ENCODE peak calls at places on chromosome 7, in five cellular contexts. One of them, this sample, is unnamed. For H3K27me3, the result is how much of the 10 kb centered on the place peaks cover.

GRCh38 chr7:42869131-42870020 is 42.5 kb downstream of the C7orf25 start:
- DNase-seq in body of pancreas: no peak
- DNase-seq in suprapubic skin: no peak
- DNase-seq in Peyer's patch: no peak
- DNase-seq in HL-60: no peak
- DNase-seq in this sample: no peak

GRCh38 chr7:112112822-112113255 is 93.4 kb downstream of the DOCK4 start:
- DNase-seq in body of pancreas: peak
- DNase-seq in HL-60: peak
- DNase-seq in Peyer's patch: no peak
- DNase-seq in suprapubic skin: no peak
- DNase-seq in this sample: no peak

GRCh38 chr7:79608005-79608404 is 154.5 kb upstream of the MAGI2 start:
- DNase-seq in Peyer's patch: peak
- DNase-seq in HL-60: no peak
- DNase-seq in body of pancreas: no peak
- DNase-seq in suprapubic skin: no peak
- DNase-seq in this sample: no peak

GRCh38 chr7:141349804-141350203 is 201.4 kb upstream of the AGK start:
- DNase-seq in HL-60: no peak
- DNase-seq in body of pancreas: no peak
- DNase-seq in Peyer's patch: no peak
- DNase-seq in suprapubic skin: no peak
- DNase-seq in this sample: no peak

GRCh38 chr7:30556854-30557644 is 37.6 kb upstream of the GARS1 start:
- DNase-seq in suprapubic skin: no peak
- DNase-seq in body of pancreas: peak
- DNase-seq in HL-60: no peak
- DNase-seq in Peyer's patch: no peak
- DNase-seq in this sample: no peak

GRCh38 chr7:68267486-68267885 is 1270.9 kb downstream of the TYW1 start:
- DNase-seq in HL-60: no peak
- DNase-seq in Peyer's patch: no peak
- DNase-seq in suprapubic skin: no peak
- DNase-seq in body of pancreas: no peak
- DNase-seq in this sample: no peak

GRCh38 chr7:30770936-30771858 is at the start of gene MINDY4:
- DNase-seq in body of pancreas: peak
- DNase-seq in HL-60: peak
- DNase-seq in Peyer's patch: peak
- DNase-seq in suprapubic skin: peak
- DNase-seq in this sample: peak

GRCh38 chr7:91239171-91239604 is 25.0 kb upstream of the FZD1 start:
- DNase-seq in HL-60: peak
- DNase-seq in body of pancreas: peak
- DNase-seq in Peyer's patch: no peak
- DNase-seq in suprapubic skin: no peak
- DNase-seq in this sample: no peak

GRCh38 chr7:40570218-40570617 is 435.4 kb downstream of the SUGCT start:
- DNase-seq in HL-60: no peak
- DNase-seq in body of pancreas: no peak
- DNase-seq in Peyer's patch: no peak
- DNase-seq in suprapubic skin: no peak
- DNase-seq in this sample: no peak

GRCh38 chr7:99034932-99035722 is 108.8 kb downstream of the SMURF1 start:
- DNase-seq in Peyer's patch: peak
- DNase-seq in body of pancreas: no peak
- DNase-seq in suprapubic skin: peak
- DNase-seq in HL-60: no peak
- DNase-seq in this sample: no peak

GRCh38 chr7:13117103-13117502 is 429.7 kb downstream of the ARL4A start:
- DNase-seq in HL-60: no peak
- DNase-seq in Peyer's patch: no peak
- DNase-seq in suprapubic skin: no peak
- DNase-seq in body of pancreas: no peak
- DNase-seq in this sample: no peak

GRCh38 chr7:21450876-21451275 is 23.0 kb downstream of the SP4 start:
- DNase-seq in body of pancreas: no peak
- DNase-seq in Peyer's patch: no peak
- DNase-seq in HL-60: no peak
- DNase-seq in suprapubic skin: no peak
- DNase-seq in this sample: no peak

GRCh38 chr7:91835191-91836064 is 45.1 kb downstream of the MTERF1 start:
- DNase-seq in body of pancreas: no peak
- DNase-seq in suprapubic skin: no peak
- DNase-seq in HL-60: no peak
- DNase-seq in Peyer's patch: no peak
- DNase-seq in this sample: no peak

GRCh38 chr7:151018421-151019129 is 5.7 kb downstream of the ATG9B start:
- DNase-seq in Peyer's patch: no peak
- DNase-seq in body of pancreas: peak
- DNase-seq in HL-60: no peak
- DNase-seq in suprapubic skin: no peak
- DNase-seq in this sample: no peak

GRCh38 chr7:128005759-128006159 is 25.5 kb downstream of the LRRC4 start:
- DNase-seq in suprapubic skin: no peak
- DNase-seq in HL-60: no peak
- DNase-seq in body of pancreas: no peak
- DNase-seq in Peyer's patch: no peak
- DNase-seq in this sample: no peak

GRCh38 chr7:30660331-30661255 is 21.7 kb downstream of the CRHR2 start:
- DNase-seq in Peyer's patch: no peak
- DNase-seq in body of pancreas: no peak
- DNase-seq in suprapubic skin: no peak
- DNase-seq in HL-60: no peak
- DNase-seq in this sample: no peak

GRCh38 chr7:92192326-92192725 is 13.4 kb upstream of the LRRD1 start:
- DNase-seq in Peyer's patch: no peak
- DNase-seq in suprapubic skin: no peak
- DNase-seq in HL-60: no peak
- DNase-seq in body of pancreas: no peak
- DNase-seq in this sample: no peak

GRCh38 chr7:109984726-109985125 is 1106.2 kb upstream of the LRRN3 start:
- DNase-seq in Peyer's patch: no peak
- DNase-seq in body of pancreas: no peak
- DNase-seq in HL-60: no peak
- DNase-seq in suprapubic skin: no peak
- DNase-seq in this sample: no peak

GRCh38 chr7:142319970-142320369 is 62.1 kb upstream of the PRSS58 start:
- DNase-seq in HL-60: no peak
- DNase-seq in suprapubic skin: no peak
- DNase-seq in Peyer's patch: no peak
- DNase-seq in body of pancreas: no peak
- DNase-seq in this sample: no peak

GRCh38 chr7:73622909-73623797 is 1.2 kb downstream of the MLXIPL start:
- DNase-seq in HL-60: peak
- DNase-seq in Peyer's patch: peak
- DNase-seq in body of pancreas: peak
- DNase-seq in suprapubic skin: peak
- DNase-seq in this sample: peak

GRCh38 chr7:77687100-77687746 is 9.0 kb upstream of the RSBN1L start:
- DNase-seq in body of pancreas: no peak
- DNase-seq in Peyer's patch: no peak
- DNase-seq in suprapubic skin: no peak
- DNase-seq in HL-60: no peak
- DNase-seq in this sample: no peak

GRCh38 chr7:107180378-107180777 is 11.6 kb downstream of the HBP1 start:
- DNase-seq in suprapubic skin: no peak
- DNase-seq in HL-60: no peak
- DNase-seq in body of pancreas: peak
- DNase-seq in Peyer's patch: peak
- DNase-seq in this sample: no peak

GRCh38 chr7:98396768-98397167 is 4.1 kb downstream of the BAIAP2L1 start:
- DNase-seq in body of pancreas: no peak
- DNase-seq in suprapubic skin: no peak
- DNase-seq in Peyer's patch: no peak
- DNase-seq in HL-60: no peak
- DNase-seq in this sample: no peak

GRCh38 chr7:81158189-81158588 is 239.3 kb upstream of the SEMA3C start:
- DNase-seq in HL-60: no peak
- DNase-seq in Peyer's patch: no peak
- DNase-seq in body of pancreas: no peak
- DNase-seq in suprapubic skin: no peak
- DNase-seq in this sample: no peak

GRCh38 chr7:12759112-12759511 is 71.7 kb downstream of the ARL4A start:
- DNase-seq in body of pancreas: no peak
- DNase-seq in HL-60: no peak
- DNase-seq in Peyer's patch: no peak
- DNase-seq in suprapubic skin: no peak
- DNase-seq in this sample: no peak

GRCh38 chr7:131035088-131035770 is 292.4 kb upstream of the MKLN1 start:
- DNase-seq in HL-60: no peak
- DNase-seq in body of pancreas: no peak
- DNase-seq in Peyer's patch: no peak
- DNase-seq in suprapubic skin: no peak
- DNase-seq in this sample: no peak

GRCh38 chr7:5703572-5704533 is 77.6 kb downstream of the RNF216 start:
- DNase-seq in body of pancreas: no peak
- DNase-seq in HL-60: no peak
- DNase-seq in Peyer's patch: no peak
- DNase-seq in suprapubic skin: no peak
- DNase-seq in this sample: no peak

GRCh38 chr7:1401011-1401410 is 58.3 kb downstream of the MICALL2 start:
- DNase-seq in body of pancreas: no peak
- DNase-seq in Peyer's patch: no peak
- DNase-seq in suprapubic skin: no peak
- DNase-seq in HL-60: no peak
- DNase-seq in this sample: no peak

GRCh38 chr7:108267615-108268014 is 137.5 kb upstream of the LAMB4 start:
- DNase-seq in suprapubic skin: no peak
- DNase-seq in body of pancreas: no peak
- DNase-seq in HL-60: no peak
- DNase-seq in Peyer's patch: no peak
- DNase-seq in this sample: no peak

GRCh38 chr7:47418910-47419309 is 163.0 kb downstream of the TNS3 start:
- DNase-seq in suprapubic skin: peak
- DNase-seq in body of pancreas: no peak
- DNase-seq in Peyer's patch: no peak
- DNase-seq in HL-60: no peak
- DNase-seq in this sample: no peak

GRCh38 chr7:157984138-157984913 is 603.3 kb downstream of the PTPRN2 start:
- DNase-seq in Peyer's patch: no peak
- DNase-seq in suprapubic skin: no peak
- DNase-seq in HL-60: no peak
- DNase-seq in body of pancreas: no peak
- DNase-seq in this sample: no peak
- H3K27me3 ChIP-seq in Peyer's patch: under half
- H3K27me3 ChIP-seq in suprapubic skin: under half
- H3K27me3 ChIP-seq in HL-60: under half
- H3K27me3 ChIP-seq in body of pancreas: under half
- H3K27me3 ChIP-seq in this sample: under half

GRCh38 chr7:155733582-155734444 is 78.5 kb downstream of the SHH start:
- DNase-seq in HL-60: peak
- DNase-seq in Peyer's patch: no peak
- DNase-seq in suprapubic skin: no peak
- DNase-seq in body of pancreas: no peak
- DNase-seq in this sample: no peak
- H3K27ac ChIP-seq in HL-60: no peak
- H3K27ac ChIP-seq in Peyer's patch: no peak
- H3K27ac ChIP-seq in suprapubic skin: no peak
- H3K27ac ChIP-seq in body of pancreas: no peak
- H3K27ac ChIP-seq in this sample: no peak

DNA sequence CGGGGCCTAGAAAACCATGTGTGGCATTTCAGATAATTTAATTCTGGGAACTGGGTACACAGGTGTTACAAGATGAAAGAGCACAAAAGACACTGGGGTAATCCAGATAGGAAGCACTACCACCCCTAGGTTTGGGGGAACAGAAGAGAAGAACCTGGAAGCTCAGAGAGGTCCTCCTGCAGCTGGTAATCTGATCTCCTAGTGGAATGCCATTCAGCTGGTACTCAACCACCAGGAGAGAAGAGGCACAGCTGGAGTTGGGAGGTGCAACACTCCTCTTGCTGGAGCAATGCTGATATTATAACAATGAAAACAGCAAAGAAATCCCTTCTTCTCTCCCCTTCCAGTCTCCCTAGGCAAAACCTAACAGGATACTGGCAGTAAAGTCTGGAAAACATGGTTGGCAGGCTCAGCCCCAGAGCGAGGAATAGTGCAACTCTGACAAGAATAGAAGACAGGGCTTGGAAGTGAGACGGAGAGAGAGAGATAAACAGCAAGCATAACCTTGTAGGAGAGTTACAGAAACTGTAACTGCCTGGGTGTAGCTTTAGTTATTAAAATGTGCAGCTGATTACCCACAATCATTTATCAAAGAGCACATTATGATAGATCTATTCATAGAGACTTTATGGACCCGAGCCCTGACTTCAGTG is 35.0 kb downstream of the NRF1 start:
- DNase-seq in suprapubic skin: no peak
- DNase-seq in body of pancreas: no peak
- DNase-seq in HL-60: no peak
- DNase-seq in Peyer's patch: no peak
- DNase-seq in this sample: no peak
- H3K4me3 ChIP-seq in suprapubic skin: no peak
- H3K4me3 ChIP-seq in body of pancreas: no peak
- H3K4me3 ChIP-seq in HL-60: no peak
- H3K4me3 ChIP-seq in Peyer's patch: no peak
- H3K4me3 ChIP-seq in this sample: no peak

GRCh38 chr7:25881317-25881716 is 270.7 kb upstream of the NFE2L3 start:
- DNase-seq in HL-60: no peak
- DNase-seq in Peyer's patch: no peak
- DNase-seq in body of pancreas: no peak
- DNase-seq in suprapubic skin: no peak
- DNase-seq in this sample: no peak
- H3K27me3 ChIP-seq in HL-60: under half
- H3K27me3 ChIP-seq in Peyer's patch: under half
- H3K27me3 ChIP-seq in body of pancreas: under half
- H3K27me3 ChIP-seq in suprapubic skin: half or more
- H3K27me3 ChIP-seq in this sample: under half

DNA sequence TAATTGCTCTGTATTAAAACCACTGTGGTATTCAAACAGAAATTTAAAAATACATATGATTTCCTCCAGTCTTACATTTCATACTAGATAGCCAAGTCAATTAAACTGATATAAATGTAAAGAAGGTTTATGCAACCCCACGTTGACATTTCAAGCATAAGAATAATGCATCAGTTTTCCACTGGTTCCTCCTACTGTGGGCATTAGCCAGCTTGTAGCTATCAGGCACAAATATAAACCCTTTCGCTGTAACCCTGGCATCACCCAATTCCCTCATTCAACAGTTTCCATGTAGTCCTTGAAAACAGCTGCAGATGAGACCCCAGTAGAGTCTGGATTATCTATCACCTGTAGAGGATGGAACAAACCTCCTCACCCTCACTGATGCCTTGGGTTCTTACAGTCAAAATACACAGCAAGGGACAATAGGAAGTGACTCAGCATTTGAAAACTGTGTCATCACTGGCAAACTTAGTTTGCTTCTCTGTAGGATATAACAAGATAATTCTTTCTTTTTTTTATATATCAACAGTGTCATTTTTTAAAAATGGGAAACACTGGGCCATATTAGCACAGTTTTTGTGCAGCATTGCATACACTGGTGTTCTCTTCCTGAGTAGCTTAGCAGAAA is 113.0 kb downstream of the PDE1C start:
- DNase-seq in body of pancreas: no peak
- DNase-seq in HL-60: no peak
- DNase-seq in Peyer's patch: no peak
- DNase-seq in suprapubic skin: no peak
- DNase-seq in this sample: no peak
- H3K27ac ChIP-seq in body of pancreas: no peak
- H3K27ac ChIP-seq in HL-60: no peak
- H3K27ac ChIP-seq in Peyer's patch: no peak
- H3K27ac ChIP-seq in suprapubic skin: no peak
- H3K27ac ChIP-seq in this sample: no peak

GRCh38 chr7:140330128-140330527 is 68.2 kb downstream of the SLC37A3 start:
- DNase-seq in HL-60: no peak
- DNase-seq in suprapubic skin: no peak
- DNase-seq in Peyer's patch: no peak
- DNase-seq in body of pancreas: no peak
- DNase-seq in this sample: no peak
- H3K4me3 ChIP-seq in HL-60: no peak
- H3K4me3 ChIP-seq in suprapubic skin: no peak
- H3K4me3 ChIP-seq in Peyer's patch: no peak
- H3K4me3 ChIP-seq in body of pancreas: no peak
- H3K4me3 ChIP-seq in this sample: no peak